ENCODE peak calls at places on chromosomes 1 and 21, in six cellular contexts. One of them, this sample, is unnamed.

GRCh38 chr1:151991663-151992344 is 1.9 kb downstream of the S100A10 start:
- DNase-seq in heart right ventricle: no peak
- DNase-seq in GM12865: no peak
- DNase-seq in left lung: no peak
- DNase-seq in transverse colon: no peak
- DNase-seq in OCI-LY7: no peak
- DNase-seq in this sample: no peak

GRCh38 chr1:84773933-84774497 is 83.8 kb upstream of the SSX2IP start:
- DNase-seq in heart right ventricle: no peak
- DNase-seq in GM12865: no peak
- DNase-seq in left lung: no peak
- DNase-seq in transverse colon: no peak
- DNase-seq in OCI-LY7: no peak
- DNase-seq in this sample: no peak

GRCh38 chr1:248380854-248381253 is 5.3 kb downstream of the OR2T6 start:
- DNase-seq in heart right ventricle: no peak
- DNase-seq in GM12865: no peak
- DNase-seq in left lung: no peak
- DNase-seq in transverse colon: no peak
- DNase-seq in OCI-LY7: no peak
- DNase-seq in this sample: no peak

GRCh38 chr1:225596736-225597135 is 56.2 kb downstream of the ENAH start:
- DNase-seq in heart right ventricle: no peak
- DNase-seq in GM12865: no peak
- DNase-seq in left lung: no peak
- DNase-seq in transverse colon: no peak
- DNase-seq in OCI-LY7: no peak
- DNase-seq in this sample: no peak

GRCh38 chr1:7710859-7711258 is 60.2 kb upstream of the VAMP3 start:
- DNase-seq in heart right ventricle: no peak
- DNase-seq in GM12865: no peak
- DNase-seq in left lung: no peak
- DNase-seq in transverse colon: no peak
- DNase-seq in OCI-LY7: no peak
- DNase-seq in this sample: no peak

GRCh38 chr1:156804572-156805243 is 11.9 kb downstream of the SH2D2A start:
- DNase-seq in heart right ventricle: no peak
- DNase-seq in GM12865: no peak
- DNase-seq in left lung: no peak
- DNase-seq in transverse colon: no peak
- DNase-seq in OCI-LY7: no peak
- DNase-seq in this sample: peak; percentile 50

GRCh38 chr1:156760092-156760795 is 7.1 kb upstream of the PRCC start:
- DNase-seq in heart right ventricle: no peak
- DNase-seq in GM12865: no peak
- DNase-seq in left lung: no peak
- DNase-seq in transverse colon: no peak
- DNase-seq in OCI-LY7: no peak
- DNase-seq in this sample: no peak

GRCh38 chr21:38809170-38809878 is 3.6 kb downstream of the ETS2 start:
- DNase-seq in heart right ventricle: no peak
- DNase-seq in GM12865: no peak
- DNase-seq in left lung: no peak
- DNase-seq in transverse colon: peak; percentile 38
- DNase-seq in OCI-LY7: peak; percentile 42
- DNase-seq in this sample: no peak

GRCh38 chr1:55070291-55070690 is 30.9 kb downstream of the PCSK9 start:
- DNase-seq in heart right ventricle: no peak
- DNase-seq in GM12865: no peak
- DNase-seq in left lung: no peak
- DNase-seq in transverse colon: no peak
- DNase-seq in OCI-LY7: no peak
- DNase-seq in this sample: no peak

GRCh38 chr1:207035877-207036558 is 3.5 kb upstream of the C1orf116 start:
- DNase-seq in heart right ventricle: no peak
- DNase-seq in GM12865: no peak
- DNase-seq in left lung: no peak
- DNase-seq in transverse colon: no peak
- DNase-seq in OCI-LY7: no peak
- DNase-seq in this sample: no peak

GRCh38 chr1:207034998-207035397 is 2.4 kb upstream of the C1orf116 start:
- DNase-seq in heart right ventricle: no peak
- DNase-seq in GM12865: peak; percentile 17
- DNase-seq in left lung: no peak
- DNase-seq in transverse colon: no peak
- DNase-seq in OCI-LY7: no peak
- DNase-seq in this sample: peak; percentile 81

GRCh38 chr1:207039380-207040180 is 7.0 kb upstream of the C1orf116 start:
- DNase-seq in heart right ventricle: no peak
- DNase-seq in GM12865: no peak
- DNase-seq in left lung: no peak
- DNase-seq in transverse colon: no peak
- DNase-seq in OCI-LY7: no peak
- DNase-seq in this sample: no peak

GRCh38 chr1:207036865-207037264 is 4.3 kb upstream of the C1orf116 start:
- DNase-seq in heart right ventricle: no peak
- DNase-seq in GM12865: no peak
- DNase-seq in left lung: no peak
- DNase-seq in transverse colon: no peak
- DNase-seq in OCI-LY7: no peak
- DNase-seq in this sample: no peak

GRCh38 chr1:207040181-207040533 is 7.6 kb upstream of the C1orf116 start:
- DNase-seq in heart right ventricle: no peak
- DNase-seq in GM12865: no peak
- DNase-seq in left lung: no peak
- DNase-seq in transverse colon: no peak
- DNase-seq in OCI-LY7: no peak
- DNase-seq in this sample: no peak
- TF ChIP-seq CTCF in heart right ventricle: no peak
- TF ChIP-seq CTCF in GM12865: no peak
- TF ChIP-seq CTCF in left lung: no peak
- TF ChIP-seq CTCF in transverse colon: no peak
- TF ChIP-seq CTCF in OCI-LY7: no peak
- TF ChIP-seq CTCF in this sample: no peak

GRCh38 chr1:68221971-68222355 is 10.4 kb downstream of the WLS start:
- DNase-seq in heart right ventricle: no peak
- DNase-seq in GM12865: no peak
- DNase-seq in left lung: no peak
- DNase-seq in transverse colon: no peak
- DNase-seq in OCI-LY7: no peak
- DNase-seq in this sample: peak; percentile 52

GRCh38 chr1:68228833-68229232 is 3.5 kb downstream of the WLS start:
- DNase-seq in heart right ventricle: no peak
- DNase-seq in GM12865: no peak
- DNase-seq in left lung: no peak
- DNase-seq in transverse colon: no peak
- DNase-seq in OCI-LY7: no peak
- DNase-seq in this sample: peak; percentile 42

GRCh38 chr1:68227598-68227997 is 4.7 kb downstream of the WLS start:
- DNase-seq in heart right ventricle: no peak
- DNase-seq in GM12865: no peak
- DNase-seq in left lung: no peak
- DNase-seq in transverse colon: no peak
- DNase-seq in OCI-LY7: no peak
- DNase-seq in this sample: no peak

GRCh38 chr1:68223714-68224113 is 8.6 kb downstream of the WLS start:
- DNase-seq in heart right ventricle: no peak
- DNase-seq in GM12865: no peak
- DNase-seq in left lung: no peak
- DNase-seq in transverse colon: no peak
- DNase-seq in OCI-LY7: no peak
- DNase-seq in this sample: no peak

GRCh38 chr1:68225781-68226180 is 6.5 kb downstream of the WLS start:
- DNase-seq in heart right ventricle: no peak
- DNase-seq in GM12865: no peak
- DNase-seq in left lung: no peak
- DNase-seq in transverse colon: no peak
- DNase-seq in OCI-LY7: no peak
- DNase-seq in this sample: peak; percentile 50
- H3K4me3 ChIP-seq in heart right ventricle: no peak overlapping the region
- H3K4me3 ChIP-seq in GM12865: no peak overlapping the region
- H3K4me3 ChIP-seq in left lung: no peak overlapping the region
- H3K4me3 ChIP-seq in transverse colon: no peak overlapping the region
- H3K4me3 ChIP-seq in OCI-LY7: no peak overlapping the region
- H3K4me3 ChIP-seq in this sample: no peak overlapping the region

DNA sequence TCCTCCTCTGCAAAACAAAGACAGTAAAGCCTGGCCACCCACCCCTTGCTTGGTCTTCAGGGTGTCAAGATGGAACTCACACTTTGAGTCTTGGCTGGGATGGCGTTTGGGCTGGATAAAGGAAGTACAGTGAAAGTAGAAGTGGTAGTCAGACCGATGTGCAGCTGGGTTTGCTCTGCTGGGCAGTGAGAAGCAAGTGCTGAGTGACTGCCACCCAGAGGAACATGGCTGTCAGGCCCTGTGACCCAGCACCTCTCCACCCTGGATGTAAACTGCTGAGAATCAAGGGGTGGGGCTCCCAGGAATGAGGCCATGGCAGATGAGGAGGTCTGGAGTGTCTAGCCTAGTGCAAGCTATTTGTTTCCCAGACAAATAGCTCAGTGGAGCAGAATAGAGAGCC is 51.2 kb downstream of the POFUT2 start:
- DNase-seq in heart right ventricle: no peak
- DNase-seq in GM12865: peak; percentile 12
- DNase-seq in left lung: no peak
- DNase-seq in transverse colon: no peak
- DNase-seq in OCI-LY7: peak; percentile 10
- DNase-seq in this sample: no peak
- TF ChIP-seq CTCF in heart right ventricle: no peak
- TF ChIP-seq CTCF in GM12865: peak; percentile 12
- TF ChIP-seq CTCF in left lung: no peak
- TF ChIP-seq CTCF in transverse colon: no peak
- TF ChIP-seq CTCF in OCI-LY7: no peak
- TF ChIP-seq CTCF in this sample: no peak

DNA sequence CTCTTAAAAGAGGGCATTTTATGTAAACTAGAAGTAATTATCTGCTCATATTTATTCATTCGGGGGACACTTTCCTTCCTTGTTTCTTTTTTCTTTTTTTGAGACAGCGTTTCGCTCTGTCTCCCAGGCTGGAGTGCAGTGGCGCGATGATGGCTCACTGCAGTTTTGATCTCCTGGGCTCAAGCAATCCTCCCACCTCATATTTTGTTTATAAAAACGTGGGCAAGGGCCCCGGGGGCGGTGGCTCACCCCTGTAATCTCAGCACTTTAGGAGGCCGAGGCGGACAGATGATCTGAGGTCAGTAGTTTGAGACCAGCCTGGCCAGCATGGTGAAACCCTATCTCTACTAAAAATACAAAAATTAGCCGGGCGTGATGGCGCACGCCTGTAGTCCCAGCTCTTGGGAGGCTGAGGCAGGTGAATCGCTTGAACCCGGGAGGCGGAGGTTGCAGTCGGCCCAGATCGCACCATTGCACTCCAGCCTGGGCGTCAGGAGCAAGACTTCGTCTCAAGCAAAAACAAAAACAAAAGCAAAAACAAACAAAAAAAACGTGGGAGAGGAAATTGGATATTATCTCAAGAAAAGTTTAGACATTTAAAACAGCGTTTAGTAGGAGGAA is 926 bp upstream of the DFFA start:
- DNase-seq in heart right ventricle: no peak
- DNase-seq in GM12865: peak; percentile 36
- DNase-seq in left lung: no peak
- DNase-seq in transverse colon: no peak
- DNase-seq in OCI-LY7: peak; percentile 40
- DNase-seq in this sample: no peak
- H3K4me3 ChIP-seq in heart right ventricle: no peak overlapping the region
- H3K4me3 ChIP-seq in GM12865: peak overlapping the region; percentile 63
- H3K4me3 ChIP-seq in left lung: no peak overlapping the region
- H3K4me3 ChIP-seq in transverse colon: no peak overlapping the region
- H3K4me3 ChIP-seq in OCI-LY7: peak overlapping the region; percentile 85
- H3K4me3 ChIP-seq in this sample: no peak overlapping the region

GRCh38 chr1:10958614-10959013 is 53.8 kb upstream of the TARDBP start:
- DNase-seq in heart right ventricle: no peak
- DNase-seq in GM12865: no peak
- DNase-seq in left lung: no peak
- DNase-seq in transverse colon: no peak
- DNase-seq in OCI-LY7: no peak
- DNase-seq in this sample: no peak
- TF ChIP-seq CTCF in heart right ventricle: no peak
- TF ChIP-seq CTCF in GM12865: no peak
- TF ChIP-seq CTCF in left lung: no peak
- TF ChIP-seq CTCF in transverse colon: no peak
- TF ChIP-seq CTCF in OCI-LY7: no peak
- TF ChIP-seq CTCF in this sample: no peak

GRCh38 chr1:222898191-222898527 is 83.3 kb downstream of the DISP1 start:
- DNase-seq in heart right ventricle: no peak
- DNase-seq in GM12865: no peak
- DNase-seq in left lung: no peak
- DNase-seq in transverse colon: no peak
- DNase-seq in OCI-LY7: no peak
- DNase-seq in this sample: no peak
- H3K4me3 ChIP-seq in heart right ventricle: peak overlapping the region; percentile 8
- H3K4me3 ChIP-seq in GM12865: no peak overlapping the region
- H3K4me3 ChIP-seq in left lung: no peak overlapping the region
- H3K4me3 ChIP-seq in transverse colon: peak overlapping the region; percentile 10
- H3K4me3 ChIP-seq in OCI-LY7: no peak overlapping the region
- H3K4me3 ChIP-seq in this sample: no peak overlapping the region

GRCh38 chr1:215181518-215181917 is 99.0 kb downstream of the KCNK2 start:
- DNase-seq in heart right ventricle: no peak
- DNase-seq in GM12865: no peak
- DNase-seq in left lung: no peak
- DNase-seq in transverse colon: no peak
- DNase-seq in OCI-LY7: no peak
- DNase-seq in this sample: no peak
- TF ChIP-seq CTCF in heart right ventricle: no peak
- TF ChIP-seq CTCF in GM12865: no peak
- TF ChIP-seq CTCF in left lung: no peak
- TF ChIP-seq CTCF in transverse colon: no peak
- TF ChIP-seq CTCF in OCI-LY7: no peak
- TF ChIP-seq CTCF in this sample: no peak

DNA sequence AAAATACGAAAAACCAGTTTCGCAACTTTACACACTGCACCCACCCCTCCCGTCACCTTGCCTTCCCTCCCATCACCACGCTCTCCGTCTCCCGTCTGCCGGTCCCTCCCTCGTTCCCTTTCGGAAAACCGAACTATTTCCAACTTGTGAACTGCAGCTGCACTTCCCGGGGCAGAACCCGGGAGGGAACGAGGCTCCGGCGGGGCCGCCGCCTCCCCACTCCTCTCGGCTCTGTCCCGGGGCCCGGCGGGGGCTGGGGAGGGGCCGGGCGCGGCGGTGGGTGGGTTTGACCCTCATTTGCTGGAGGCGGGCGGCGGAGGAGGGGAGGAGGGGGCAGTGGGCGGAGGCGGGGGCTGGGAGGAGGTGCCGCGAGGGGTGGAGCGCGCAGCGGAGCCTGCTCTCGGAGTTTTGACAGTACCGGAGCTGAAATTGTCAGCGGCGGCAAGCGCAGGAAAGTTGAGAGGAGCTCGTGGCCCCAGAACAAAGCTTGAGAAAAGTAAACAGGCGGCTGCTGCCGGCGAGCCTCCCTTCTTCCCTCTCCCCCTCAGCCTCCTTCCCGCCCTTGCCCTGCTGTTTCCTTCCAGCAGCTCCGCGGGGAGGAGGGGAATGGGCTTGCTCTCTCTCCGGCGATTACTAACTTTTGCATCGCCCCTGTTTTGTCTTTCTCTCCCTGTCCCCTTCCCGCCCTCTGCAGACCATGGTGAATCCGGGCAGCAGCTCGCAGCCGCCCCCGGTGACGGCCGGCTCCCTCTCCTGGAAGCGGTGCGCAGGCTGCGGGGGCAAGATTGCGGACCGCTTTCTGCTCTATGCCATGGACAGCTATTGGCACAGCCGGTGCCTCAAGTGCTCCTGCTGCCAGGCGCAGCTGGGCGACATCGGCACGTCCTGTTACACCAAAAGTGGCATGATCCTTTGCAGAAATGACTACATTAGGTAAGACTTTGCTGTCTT is 2.9 kb downstream of the LMO4 start:
- DNase-seq in heart right ventricle: peak; percentile 88
- DNase-seq in GM12865: peak; percentile 83
- DNase-seq in left lung: peak; percentile 92
- DNase-seq in transverse colon: peak; percentile 83
- DNase-seq in OCI-LY7: no peak
- DNase-seq in this sample: peak; percentile 68
- H3K4me3 ChIP-seq in heart right ventricle: peak overlapping the region; percentile 88
- H3K4me3 ChIP-seq in GM12865: peak overlapping the region; percentile 67
- H3K4me3 ChIP-seq in left lung: peak overlapping the region; percentile 73
- H3K4me3 ChIP-seq in transverse colon: peak overlapping the region; percentile 83
- H3K4me3 ChIP-seq in OCI-LY7: peak overlapping the region; percentile 65
- H3K4me3 ChIP-seq in this sample: peak overlapping the region; percentile 86

This sample was measured in fibroblast of mammary gland.